ENCODE peak calls at places on chromosome 7, in six cellular contexts. One of them, this sample, is unnamed.

GRCh38 chr7:69399038-69399800 is 199.1 kb upstream of the AUTS2 start:
- DNase-seq in GM12865: no peak
- DNase-seq in fibroblast of mammary gland: peak
- DNase-seq in OCI-LY7: no peak
- DNase-seq in bronchial epithelial cell: no peak
- DNase-seq in SK-N-SH: peak
- DNase-seq in this sample: no peak

GRCh38 chr7:69710773-69711445 is 112.6 kb downstream of the AUTS2 start:
- DNase-seq in OCI-LY7: no peak
- DNase-seq in SK-N-SH: no peak
- DNase-seq in bronchial epithelial cell: no peak
- DNase-seq in fibroblast of mammary gland: no peak
- DNase-seq in GM12865: no peak
- DNase-seq in this sample: no peak

GRCh38 chr7:25216837-25217236 is 11.4 kb downstream of the NPVF start:
- DNase-seq in SK-N-SH: peak
- DNase-seq in OCI-LY7: peak
- DNase-seq in fibroblast of mammary gland: peak
- DNase-seq in GM12865: peak
- DNase-seq in bronchial epithelial cell: peak
- DNase-seq in this sample: peak

GRCh38 chr7:34523233-34523918 is 134.6 kb upstream of the NPSR1 start:
- DNase-seq in OCI-LY7: no peak
- DNase-seq in bronchial epithelial cell: peak
- DNase-seq in GM12865: no peak
- DNase-seq in fibroblast of mammary gland: peak
- DNase-seq in SK-N-SH: no peak
- DNase-seq in this sample: no peak

GRCh38 chr7:80324032-80324431 is 187.8 kb downstream of the GNAT3 start:
- DNase-seq in SK-N-SH: no peak
- DNase-seq in OCI-LY7: no peak
- DNase-seq in fibroblast of mammary gland: peak
- DNase-seq in bronchial epithelial cell: peak
- DNase-seq in GM12865: no peak
- DNase-seq in this sample: no peak

GRCh38 chr7:32033006-32033405 is 37.2 kb downstream of the PDE1C start:
- DNase-seq in bronchial epithelial cell: no peak
- DNase-seq in OCI-LY7: no peak
- DNase-seq in fibroblast of mammary gland: no peak
- DNase-seq in SK-N-SH: no peak
- DNase-seq in GM12865: no peak
- DNase-seq in this sample: no peak

GRCh38 chr7:44867073-44867990 is 18.0 kb downstream of the PURB start:
- DNase-seq in SK-N-SH: no peak
- DNase-seq in bronchial epithelial cell: peak
- DNase-seq in OCI-LY7: no peak
- DNase-seq in fibroblast of mammary gland: peak
- DNase-seq in GM12865: no peak
- DNase-seq in this sample: no peak

GRCh38 chr7:37342665-37343471 is 105.8 kb downstream of the ELMO1 start:
- DNase-seq in fibroblast of mammary gland: no peak
- DNase-seq in SK-N-SH: peak
- DNase-seq in OCI-LY7: peak
- DNase-seq in GM12865: peak
- DNase-seq in bronchial epithelial cell: no peak
- DNase-seq in this sample: peak

GRCh38 chr7:115099906-115100305 is 178.0 kb downstream of the MDFIC start:
- DNase-seq in OCI-LY7: no peak
- DNase-seq in SK-N-SH: no peak
- DNase-seq in bronchial epithelial cell: peak
- DNase-seq in fibroblast of mammary gland: peak
- DNase-seq in GM12865: no peak
- DNase-seq in this sample: no peak

GRCh38 chr7:139016931-139017511 is 18.8 kb downstream of the ZC3HAV1L start:
- DNase-seq in GM12865: peak
- DNase-seq in OCI-LY7: peak
- DNase-seq in SK-N-SH: peak
- DNase-seq in fibroblast of mammary gland: peak
- DNase-seq in bronchial epithelial cell: peak
- DNase-seq in this sample: peak

GRCh38 chr7:128738570-128739047 is 550 bp upstream of the CALU start:
- DNase-seq in bronchial epithelial cell: no peak
- DNase-seq in OCI-LY7: peak
- DNase-seq in SK-N-SH: peak
- DNase-seq in GM12865: no peak
- DNase-seq in fibroblast of mammary gland: peak
- DNase-seq in this sample: no peak

GRCh38 chr7:890868-891267 is 14.5 kb downstream of the GET4 start:
- DNase-seq in GM12865: no peak
- DNase-seq in bronchial epithelial cell: no peak
- DNase-seq in OCI-LY7: no peak
- DNase-seq in fibroblast of mammary gland: no peak
- DNase-seq in SK-N-SH: no peak
- DNase-seq in this sample: no peak

GRCh38 chr7:3229904-3230470 is 71.1 kb upstream of the SDK1 start:
- DNase-seq in bronchial epithelial cell: no peak
- DNase-seq in fibroblast of mammary gland: no peak
- DNase-seq in GM12865: no peak
- DNase-seq in SK-N-SH: no peak
- DNase-seq in OCI-LY7: no peak
- DNase-seq in this sample: no peak

GRCh38 chr7:50400114-50400513 is 50.0 kb downstream of the FIGNL1 start:
- DNase-seq in bronchial epithelial cell: no peak
- DNase-seq in fibroblast of mammary gland: no peak
- DNase-seq in OCI-LY7: no peak
- DNase-seq in GM12865: no peak
- DNase-seq in SK-N-SH: peak
- DNase-seq in this sample: no peak

GRCh38 chr7:43583424-43584199 is 704 bp downstream of the STK17A start:
- DNase-seq in SK-N-SH: peak
- DNase-seq in bronchial epithelial cell: no peak
- DNase-seq in GM12865: peak
- DNase-seq in fibroblast of mammary gland: peak
- DNase-seq in OCI-LY7: peak
- DNase-seq in this sample: peak

GRCh38 chr7:148079206-148079605 is 511.4 kb upstream of the C7orf33 start:
- DNase-seq in GM12865: no peak
- DNase-seq in OCI-LY7: no peak
- DNase-seq in bronchial epithelial cell: no peak
- DNase-seq in SK-N-SH: no peak
- DNase-seq in fibroblast of mammary gland: no peak
- DNase-seq in this sample: no peak

GRCh38 chr7:148079681-148080080 is 510.9 kb upstream of the C7orf33 start:
- DNase-seq in fibroblast of mammary gland: no peak
- DNase-seq in GM12865: no peak
- DNase-seq in bronchial epithelial cell: no peak
- DNase-seq in SK-N-SH: no peak
- DNase-seq in OCI-LY7: no peak
- DNase-seq in this sample: no peak

DNA sequence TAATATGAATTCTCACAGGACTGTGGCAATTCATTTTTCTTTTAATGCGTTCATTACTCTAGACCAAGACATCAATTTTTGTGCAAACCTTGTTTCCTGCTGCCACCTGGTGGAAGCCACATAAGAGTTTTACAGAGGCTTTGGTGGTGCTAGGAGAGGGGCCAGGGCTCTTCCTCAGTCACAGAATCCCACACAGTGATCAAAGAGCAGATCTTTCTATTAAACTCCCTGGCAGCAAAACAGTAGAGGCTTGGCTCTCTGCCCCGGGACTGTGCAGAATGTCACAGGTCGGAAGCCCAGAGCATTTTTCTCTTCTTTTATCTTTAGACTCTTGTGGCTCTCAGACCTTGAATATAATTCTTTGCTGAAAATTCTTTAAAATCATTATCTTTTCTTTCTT is 506.4 kb upstream of the C7orf33 start:
- DNase-seq in OCI-LY7: peak
- DNase-seq in GM12865: peak
- DNase-seq in bronchial epithelial cell: peak
- DNase-seq in fibroblast of mammary gland: peak
- DNase-seq in SK-N-SH: peak
- DNase-seq in this sample: peak
- H3K4me3 ChIP-seq in OCI-LY7: no peak
- H3K4me3 ChIP-seq in GM12865: no peak
- H3K4me3 ChIP-seq in bronchial epithelial cell: no peak
- H3K4me3 ChIP-seq in fibroblast of mammary gland: no peak
- H3K4me3 ChIP-seq in SK-N-SH: no peak
- H3K4me3 ChIP-seq in this sample: no peak

GRCh38 chr7:36116347-36117200 is 36.5 kb upstream of the EEPD1 start:
- DNase-seq in fibroblast of mammary gland: peak
- DNase-seq in OCI-LY7: no peak
- DNase-seq in SK-N-SH: no peak
- DNase-seq in GM12865: no peak
- DNase-seq in bronchial epithelial cell: peak
- DNase-seq in this sample: no peak

GRCh38 chr7:36118344-36118743 is 34.7 kb upstream of the EEPD1 start:
- DNase-seq in GM12865: no peak
- DNase-seq in bronchial epithelial cell: no peak
- DNase-seq in SK-N-SH: no peak
- DNase-seq in fibroblast of mammary gland: no peak
- DNase-seq in OCI-LY7: no peak
- DNase-seq in this sample: no peak

GRCh38 chr7:36114355-36114754 is 38.7 kb upstream of the EEPD1 start:
- DNase-seq in SK-N-SH: no peak
- DNase-seq in OCI-LY7: no peak
- DNase-seq in GM12865: no peak
- DNase-seq in fibroblast of mammary gland: no peak
- DNase-seq in bronchial epithelial cell: peak
- DNase-seq in this sample: no peak

GRCh38 chr7:36117201-36117840 is 35.7 kb upstream of the EEPD1 start:
- DNase-seq in SK-N-SH: no peak
- DNase-seq in bronchial epithelial cell: no peak
- DNase-seq in OCI-LY7: no peak
- DNase-seq in GM12865: no peak
- DNase-seq in fibroblast of mammary gland: no peak
- DNase-seq in this sample: no peak

GRCh38 chr7:36115448-36116321 is 37.4 kb upstream of the EEPD1 start:
- DNase-seq in SK-N-SH: peak
- DNase-seq in bronchial epithelial cell: peak
- DNase-seq in fibroblast of mammary gland: peak
- DNase-seq in OCI-LY7: no peak
- DNase-seq in GM12865: peak
- DNase-seq in this sample: no peak
- H3K4me3 ChIP-seq in SK-N-SH: peak
- H3K4me3 ChIP-seq in bronchial epithelial cell: no peak
- H3K4me3 ChIP-seq in fibroblast of mammary gland: peak
- H3K4me3 ChIP-seq in OCI-LY7: no peak
- H3K4me3 ChIP-seq in GM12865: no peak
- H3K4me3 ChIP-seq in this sample: no peak

GRCh38 chr7:127484954-127485353 is 92.4 kb upstream of the ZNF800 start:
- DNase-seq in OCI-LY7: no peak
- DNase-seq in fibroblast of mammary gland: no peak
- DNase-seq in SK-N-SH: no peak
- DNase-seq in GM12865: no peak
- DNase-seq in bronchial epithelial cell: no peak
- DNase-seq in this sample: no peak
- H3K4me3 ChIP-seq in OCI-LY7: no peak
- H3K4me3 ChIP-seq in fibroblast of mammary gland: no peak
- H3K4me3 ChIP-seq in SK-N-SH: no peak
- H3K4me3 ChIP-seq in GM12865: no peak
- H3K4me3 ChIP-seq in bronchial epithelial cell: no peak
- H3K4me3 ChIP-seq in this sample: no peak

DNA sequence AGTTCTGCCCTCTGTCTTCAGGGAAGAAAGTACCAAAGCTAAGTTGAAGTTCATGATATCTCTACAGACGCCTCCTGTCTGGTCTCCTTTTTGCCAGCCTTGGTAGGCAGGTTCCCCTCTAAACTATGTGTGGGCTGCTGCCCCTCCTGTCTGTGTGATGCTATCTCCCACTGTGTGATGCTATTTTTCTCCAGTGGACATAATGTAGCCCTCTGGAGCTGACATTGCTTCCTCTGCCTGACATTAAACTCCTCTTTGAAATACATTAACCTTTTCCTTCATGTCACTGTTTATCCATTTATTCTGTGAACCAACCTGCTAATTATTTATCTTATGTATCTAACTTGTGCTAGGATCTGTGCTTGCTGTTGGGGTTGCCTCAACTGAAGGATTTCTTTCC is at the start of gene PRSS58:
- DNase-seq in OCI-LY7: no peak
- DNase-seq in SK-N-SH: no peak
- DNase-seq in bronchial epithelial cell: no peak
- DNase-seq in fibroblast of mammary gland: no peak
- DNase-seq in GM12865: no peak
- DNase-seq in this sample: no peak
- H3K4me3 ChIP-seq in OCI-LY7: no peak
- H3K4me3 ChIP-seq in SK-N-SH: no peak
- H3K4me3 ChIP-seq in bronchial epithelial cell: no peak
- H3K4me3 ChIP-seq in fibroblast of mammary gland: no peak
- H3K4me3 ChIP-seq in GM12865: no peak
- H3K4me3 ChIP-seq in this sample: no peak

DNA sequence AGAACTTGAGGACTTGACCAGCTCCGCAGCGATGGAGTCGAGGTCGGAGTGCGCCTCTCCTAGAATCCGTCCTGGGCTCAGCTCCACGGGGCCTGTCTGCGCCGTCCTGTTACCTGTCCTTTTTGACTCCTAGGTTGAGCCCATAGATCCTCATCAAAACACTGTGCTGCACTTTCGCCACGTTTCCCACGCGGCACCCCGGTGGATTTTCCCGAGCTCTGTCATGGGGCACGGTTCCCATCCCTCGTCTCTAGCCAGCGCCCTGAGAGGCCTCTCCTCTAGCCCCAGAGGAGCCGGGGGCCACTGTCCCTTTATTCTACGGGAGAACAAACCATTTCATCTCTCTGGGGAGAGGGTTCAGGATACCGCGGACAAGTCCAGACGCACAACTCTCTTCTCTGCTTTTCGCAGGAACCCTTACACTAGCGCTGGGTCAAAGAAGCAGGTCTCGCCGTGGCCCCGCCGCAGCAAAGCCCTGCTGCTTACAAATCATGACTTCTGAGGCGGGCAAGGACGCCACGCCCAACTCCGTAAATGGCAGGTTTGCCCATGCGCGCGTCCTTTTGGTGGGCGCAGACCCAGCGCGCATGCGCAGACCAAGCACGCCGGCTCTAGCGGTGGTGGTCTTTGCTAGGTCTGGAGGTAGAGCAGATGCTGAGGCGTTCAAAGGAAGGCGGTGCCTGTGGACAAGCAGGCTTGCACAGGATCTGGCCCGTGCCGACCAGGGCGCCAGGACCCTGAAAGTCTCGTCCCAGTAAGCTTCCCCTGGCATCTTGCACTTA is 10.3 kb upstream of the ANKRD7 start:
- DNase-seq in GM12865: peak
- DNase-seq in fibroblast of mammary gland: peak
- DNase-seq in bronchial epithelial cell: peak
- DNase-seq in SK-N-SH: peak
- DNase-seq in OCI-LY7: peak
- DNase-seq in this sample: peak
- H3K4me3 ChIP-seq in GM12865: peak
- H3K4me3 ChIP-seq in fibroblast of mammary gland: peak
- H3K4me3 ChIP-seq in bronchial epithelial cell: peak
- H3K4me3 ChIP-seq in SK-N-SH: peak
- H3K4me3 ChIP-seq in OCI-LY7: peak
- H3K4me3 ChIP-seq in this sample: peak